ENCODE peak calls at places on chromosomes 16 and 17, in nine cellular contexts. E is NAMALWA; N is psoas muscle; Q is cerebellum; X is uterus; W is activated CD8-positive, alpha-beta T cell treated with anti-CD3 and anti-CD28 coated beads for 36 hours; P is effector CD8-positive, alpha-beta T cell; D is activated CD4-positive, alpha-beta T cell treated with anti-CD3 and anti-CD28 coated beads for 4 hours; M is activated T-helper 1 cell treated with anti-CD3 and anti-CD28 coated beads, Interleukin-2, amount 50 U/mL, for 16 hours. C is an unnamed sample.

GRCh38 chr17:54968954-54969400 is 412 bp downstream of the STXBP4 start:
- DNase-seq in E (no peak), N (peak), Q (no peak), X (no peak), W (peak), P (no peak), D (peak), M (no peak), C (peak)

GRCh38 chr17:44004761-44005526 is 522 bp downstream of the NAGS start:
- DNase-seq in E (no peak), N (peak), Q (no peak), X (no peak), W (peak), P (no peak), D (peak), M (no peak), C (no peak)

GRCh38 chr17:53629188-53629587 is 193.5 kb upstream of the KIF2B start:
- DNase-seq in E (no peak), N (no peak), Q (no peak), X (no peak), W (no peak), P (no peak), D (no peak), M (no peak), C (no peak)

GRCh38 chr17:6812295-6812694 is 19.2 kb downstream of the TEKT1 start:
- DNase-seq in E (no peak), N (no peak), Q (no peak), X (no peak), W (no peak), P (no peak), D (no peak), M (no peak), C (no peak)

GRCh38 chr17:67386965-67387551 is 10.0 kb downstream of the PITPNC1 start:
- DNase-seq in E (peak), N (peak), Q (no peak), X (no peak), W (peak), P (peak), D (peak), M (peak), C (no peak)

GRCh38 chr16:2432286-2432685 is 3.0 kb downstream of the CCNF start:
- DNase-seq in E (no peak), N (no peak), Q (no peak), X (no peak), W (no peak), P (no peak), D (no peak), M (no peak), C (no peak)

GRCh38 chr16:89409161-89409711 is 81.1 kb downstream of the ANKRD11 start:
- DNase-seq in E (peak), N (no peak), Q (no peak), X (no peak), W (peak), P (peak), D (peak), M (peak), C (no peak)

GRCh38 chr17:32281011-32281451 is 15.4 kb downstream of the RHBDL3 start:
- DNase-seq in E (no peak), N (peak), Q (no peak), X (peak), W (no peak), P (no peak), D (no peak), M (no peak), C (peak)

GRCh38 chr17:7133916-7134315 is 19.3 kb upstream of the ASGR2 start:
- DNase-seq in E (no peak), N (no peak), Q (no peak), X (no peak), W (no peak), P (no peak), D (no peak), M (no peak), C (no peak)

GRCh38 chr17:50133769-50134099 is 3.8 kb upstream of the SAMD14 start:
- DNase-seq in E (no peak), N (peak), Q (no peak), X (no peak), W (no peak), P (no peak), D (no peak), M (no peak), C (peak)

GRCh38 chr17:17062866-17063265 is 20.6 kb downstream of the MPRIP start:
- DNase-seq in E (no peak), N (no peak), Q (no peak), X (no peak), W (no peak), P (no peak), D (no peak), M (no peak), C (peak)

GRCh38 chr17:6233856-6234255 is 163.7 kb downstream of the WSCD1 start:
- DNase-seq in E (no peak), N (no peak), Q (no peak), X (no peak), W (no peak), P (no peak), D (no peak), M (no peak), C (no peak)

GRCh38 chr17:246851-247421 is 65.5 kb upstream of the DOC2B start:
- DNase-seq in E (no peak), N (peak), Q (no peak), X (no peak), W (no peak), P (no peak), D (no peak), M (no peak), C (peak)

GRCh38 chr17:14305785-14306496 is 5.1 kb downstream of the HS3ST3B1 start:
- DNase-seq in E (no peak), N (no peak), Q (no peak), X (no peak), W (no peak), P (no peak), D (no peak), M (no peak), C (no peak)

GRCh38 chr17:18981642-18982424 is 22.7 kb downstream of the FAM83G start:
- DNase-seq in E (no peak), N (no peak), Q (no peak), X (no peak), W (no peak), P (no peak), D (no peak), M (no peak), C (peak)

GRCh38 chr16:16021988-16022682 is 72.7 kb downstream of the ABCC1 start:
- DNase-seq in E (no peak), N (peak), Q (peak), X (peak), W (no peak), P (no peak), D (no peak), M (no peak), C (peak)

GRCh38 chr16:22671301-22672076 is 142.5 kb upstream of the HS3ST2 start:
- DNase-seq in E (no peak), N (no peak), Q (no peak), X (no peak), W (no peak), P (no peak), D (no peak), M (no peak), C (no peak)

GRCh38 chr16:82063456-82064082 is 28.5 kb downstream of the HSD17B2 start:
- DNase-seq in E (no peak), N (no peak), Q (no peak), X (no peak), W (no peak), P (no peak), D (no peak), M (no peak), C (no peak)

GRCh38 chr16:55212791-55213190 is 111.2 kb upstream of the IRX6 start:
- DNase-seq in E (no peak), N (no peak), Q (no peak), X (no peak), W (no peak), P (no peak), D (no peak), M (no peak), C (no peak)

GRCh38 chr16:2482181-2483107 is 7.5 kb downstream of the TBC1D24 start:
- DNase-seq in E (no peak), N (peak), Q (no peak), X (peak), W (no peak), P (no peak), D (no peak), M (no peak), C (no peak)

GRCh38 chr16:65534121-65534528 is 412.3 kb upstream of the CDH11 start:
- DNase-seq in E (no peak), N (no peak), Q (no peak), X (no peak), W (no peak), P (no peak), D (no peak), M (no peak), C (no peak)

GRCh38 chr16:63346000-63346399 is 1309.8 kb upstream of the CDH8 start:
- DNase-seq in E (no peak), N (no peak), Q (no peak), X (no peak), W (no peak), P (no peak), D (no peak), M (no peak), C (no peak)

GRCh38 chr17:30519707-30520106 is 42.5 kb downstream of the GOSR1 start:
- DNase-seq in E (no peak), N (no peak), Q (no peak), X (no peak), W (no peak), P (no peak), D (no peak), M (no peak), C (no peak)

GRCh38 chr16:19168173-19169080 is at the start of gene SYT17:
- DNase-seq in E (no peak), N (peak), Q (no peak), X (no peak), W (no peak), P (no peak), D (no peak), M (no peak), C (peak)

GRCh38 chr17:69047368-69048263 is 13.1 kb downstream of the ABCA9 start:
- DNase-seq in E (no peak), N (peak), Q (no peak), X (peak), W (no peak), P (no peak), D (no peak), M (no peak), C (peak)

GRCh38 chr16:22092143-22092933 is at the start of gene VWA3A:
- DNase-seq in E (no peak), N (no peak), Q (no peak), X (no peak), W (no peak), P (no peak), D (no peak), M (no peak), C (peak)

GRCh38 chr16:25040543-25040942 is 25.4 kb upstream of the ARHGAP17 start:
- DNase-seq in E (no peak), N (no peak), Q (no peak), X (no peak), W (no peak), P (no peak), D (no peak), M (no peak), C (no peak)

GRCh38 chr16:27154573-27155521 is 48.5 kb upstream of the KDM8 start:
- DNase-seq in E (peak), N (peak), Q (peak), X (peak), W (peak), P (peak), D (peak), M (peak), C (peak)

GRCh38 chr17:7021993-7022778 is 664 bp upstream of the BCL6B start:
- DNase-seq in E (peak), N (peak), Q (peak), X (peak), W (peak), P (peak), D (peak), M (peak), C (peak)

GRCh38 chr16:21656795-21657768 is 4.7 kb upstream of the IGSF6 start:
- DNase-seq in E (peak), N (no peak), Q (peak), X (no peak), W (peak), P (peak), D (peak), M (no peak), C (no peak)

GRCh38 chr16:3256146-3256875 is at the start of gene MEFV:
- DNase-seq in E (no peak), N (no peak), Q (no peak), X (no peak), W (no peak), P (no peak), D (no peak), M (no peak), C (no peak)

GRCh38 chr16:56355786-56356275 is 69.5 kb downstream of the AMFR start:
- DNase-seq in E (no peak), N (peak), Q (no peak), X (no peak), W (no peak), P (no peak), D (no peak), M (no peak), C (peak)

GRCh38 chr16:87664792-87665191 is 62.5 kb downstream of the JPH3 start:
- DNase-seq in E (no peak), N (no peak), Q (peak), X (no peak), W (no peak), P (no peak), D (no peak), M (no peak), C (no peak)

GRCh38 chr17:57459286-57459915 is 203.1 kb downstream of the MSI2 start:
- DNase-seq in E (no peak), N (no peak), Q (no peak), X (no peak), W (peak), P (no peak), D (no peak), M (no peak), C (no peak)

GRCh38 chr16:1090620-1091587 is 5.1 kb downstream of the C1QTNF8 start:
- DNase-seq in E (no peak), N (peak), Q (no peak), X (no peak), W (no peak), P (no peak), D (no peak), M (no peak), C (no peak)

GRCh38 chr16:17360810-17361209 is 110.0 kb downstream of the XYLT1 start:
- DNase-seq in E (no peak), N (no peak), Q (no peak), X (no peak), W (no peak), P (no peak), D (no peak), M (no peak), C (no peak)

GRCh38 chr16:12327971-12328726 is 351.6 kb downstream of the SNX29 start:
- DNase-seq in E (no peak), N (no peak), Q (no peak), X (no peak), W (no peak), P (no peak), D (no peak), M (no peak), C (no peak)

GRCh38 chr17:77164483-77165030 is 23.8 kb downstream of the SEC14L1 start:
- DNase-seq in E (no peak), N (no peak), Q (peak), X (no peak), W (no peak), P (no peak), D (no peak), M (no peak), C (peak)

GRCh38 chr17:51725185-51725584 is 433.3 kb downstream of the CA10 start:
- DNase-seq in E (peak), N (no peak), Q (no peak), X (no peak), W (no peak), P (no peak), D (no peak), M (no peak), C (no peak)

GRCh38 chr17:76586741-76587487 is 1.3 kb upstream of the ST6GALNAC2 start:
- DNase-seq in E (no peak), N (no peak), Q (no peak), X (no peak), W (no peak), P (no peak), D (no peak), M (no peak), C (no peak)